ENCODE peak calls at places on chromosomes 5 and 9, in nine cellular contexts. J, H, E, R, G, B, L, P and M are unnamed samples.

GRCh38 chr5:133373121-133373870 is 239.0 kb downstream of the FSTL4 start:
- DNase-seq in J (no peak), H (no peak), E (no peak), R (no peak), G (no peak), B (no peak), L (no peak), P (no peak), M (no peak)

GRCh38 chr5:148956632-148957385 is 106.1 kb downstream of the SH3TC2 start:
- DNase-seq in J (no peak), H (no peak), E (no peak), R (no peak), G (no peak), B (no peak), L (no peak), P (peak; percentile 71), M (no peak)

GRCh38 chr5:142958933-142959682 is 188.9 kb downstream of the ARHGAP26 start:
- DNase-seq in J (peak; percentile 35), H (no peak), E (no peak), R (no peak), G (no peak), B (no peak), L (no peak), P (no peak), M (no peak)

GRCh38 chr9:83199240-83199639 is 136.3 kb upstream of the RASEF start:
- DNase-seq in J (peak; percentile 84), H (peak; percentile 60), E (no peak), R (no peak), G (peak; percentile 29), B (no peak), L (no peak), P (peak; percentile 37), M (no peak)

GRCh38 chr5:164680812-164681211 is 1175.4 kb downstream of the MAT2B start:
- DNase-seq in J (no peak), H (no peak), E (no peak), R (no peak), G (no peak), B (no peak), L (no peak), P (no peak), M (no peak)

GRCh38 chr9:121612511-121612998 is 38.9 kb upstream of the DAB2IP start:
- DNase-seq in J (no peak), H (no peak), E (no peak), R (no peak), G (peak; percentile 53), B (no peak), L (no peak), P (no peak), M (no peak)

GRCh38 chr5:10604975-10605374 is 41.1 kb downstream of the ANKRD33B start:
- DNase-seq in J (no peak), H (no peak), E (no peak), R (no peak), G (no peak), B (no peak), L (no peak), P (no peak), M (no peak)

GRCh38 chr9:116855881-116856662 is 169.0 kb downstream of the TRIM32 start:
- DNase-seq in J (peak; percentile 82), H (no peak), E (no peak), R (no peak), G (no peak), B (no peak), L (no peak), P (no peak), M (no peak)

GRCh38 chr5:133245191-133246052 is 193.6 kb downstream of the HSPA4 start:
- DNase-seq in J (no peak), H (peak; percentile 96), E (no peak), R (peak; percentile 82), G (no peak), B (no peak), L (no peak), P (peak; percentile 77), M (no peak)

GRCh38 chr5:65172486-65173129 is 309.1 kb downstream of the ADAMTS6 start:
- DNase-seq in J (no peak), H (peak; percentile 82), E (peak; percentile 17), R (peak; percentile 83), G (no peak), B (peak; percentile 48), L (no peak), P (no peak), M (no peak)

GRCh38 chr5:175207321-175208040 is 236.5 kb downstream of the DRD1 start:
- DNase-seq in J (no peak), H (no peak), E (no peak), R (no peak), G (no peak), B (no peak), L (no peak), P (no peak), M (no peak)

GRCh38 chr5:95382843-95383242 is 8.3 kb upstream of the FAM81B start:
- DNase-seq in J (no peak), H (no peak), E (no peak), R (no peak), G (peak; percentile 59), B (no peak), L (no peak), P (no peak), M (no peak)

GRCh38 chr5:97231025-97231636 is 48.1 kb upstream of the RIOK2 start:
- DNase-seq in J (peak; percentile 41), H (peak; percentile 86), E (no peak), R (peak; percentile 10), G (peak; percentile 69), B (peak; percentile 20), L (no peak), P (peak; percentile 62), M (no peak)

GRCh38 chr9:27400334-27400875 is 103.5 kb upstream of the EQTN start:
- DNase-seq in J (no peak), H (no peak), E (no peak), R (no peak), G (no peak), B (no peak), L (no peak), P (no peak), M (no peak)

GRCh38 chr9:121842612-121842978 is 191.2 kb downstream of the DAB2IP start:
- DNase-seq in J (no peak), H (peak; percentile 60), E (no peak), R (no peak), G (no peak), B (no peak), L (no peak), P (no peak), M (no peak)

GRCh38 chr5:58786035-58786434 is 203.2 kb downstream of the RAB3C start:
- DNase-seq in J (no peak), H (no peak), E (no peak), R (no peak), G (no peak), B (no peak), L (no peak), P (no peak), M (no peak)

GRCh38 chr5:3077684-3078083 is 326.2 kb upstream of the IRX2 start:
- DNase-seq in J (no peak), H (no peak), E (no peak), R (no peak), G (no peak), B (no peak), L (no peak), P (no peak), M (no peak)

GRCh38 chr5:56264417-56265025 is 31.4 kb upstream of the ANKRD55 start:
- DNase-seq in J (peak; percentile 25), H (peak; percentile 41), E (no peak), R (no peak), G (peak; percentile 60), B (no peak), L (peak; percentile 3), P (peak; percentile 64), M (no peak)

GRCh38 chr5:96662725-96663513 is 743 bp downstream of the CAST start:
- DNase-seq in J (peak; percentile 70), H (peak; percentile 92), E (peak; percentile 91), R (peak; percentile 83), G (peak; percentile 95), B (peak; percentile 50), L (peak; percentile 82), P (peak; percentile 98), M (peak; percentile 57)

GRCh38 chr5:180085837-180086236 is 14.3 kb upstream of the RNF130 start:
- DNase-seq in J (no peak), H (no peak), E (no peak), R (no peak), G (peak; percentile 41), B (no peak), L (no peak), P (no peak), M (no peak)

GRCh38 chr9:113387560-113388230 is 10.9 kb upstream of the HDHD3 start:
- DNase-seq in J (no peak), H (no peak), E (no peak), R (no peak), G (no peak), B (no peak), L (no peak), P (no peak), M (no peak)

GRCh38 chr5:118698774-118699173 is 289.6 kb downstream of the DTWD2 start:
- DNase-seq in J (no peak), H (no peak), E (no peak), R (no peak), G (peak; percentile 1), B (no peak), L (no peak), P (peak; percentile 14), M (no peak)

GRCh38 chr9:113653746-113654604 is 190.4 kb downstream of the RGS3 start:
- DNase-seq in J (no peak), H (no peak), E (no peak), R (no peak), G (no peak), B (no peak), L (no peak), P (no peak), M (no peak)

GRCh38 chr5:136022965-136023364 is 5.8 kb upstream of the TGFBI start:
- DNase-seq in J (no peak), H (no peak), E (no peak), R (no peak), G (no peak), B (no peak), L (no peak), P (no peak), M (no peak)

GRCh38 chr5:68246802-68247201 is 31.2 kb downstream of the PIK3R1 start:
- DNase-seq in J (no peak), H (no peak), E (no peak), R (no peak), G (no peak), B (no peak), L (no peak), P (no peak), M (no peak)

GRCh38 chr5:167804512-167805220 is 486.8 kb upstream of the WWC1 start:
- DNase-seq in J (no peak), H (no peak), E (no peak), R (no peak), G (no peak), B (no peak), L (no peak), P (no peak), M (no peak)

GRCh38 chr5:53922508-53923498 is 362.4 kb downstream of the NDUFS4 start:
- DNase-seq in J (peak; percentile 92), H (no peak), E (no peak), R (no peak), G (no peak), B (no peak), L (no peak), P (no peak), M (no peak)

GRCh38 chr5:56177134-56177533 is 56.0 kb downstream of the ANKRD55 start:
- DNase-seq in J (no peak), H (no peak), E (no peak), R (no peak), G (no peak), B (no peak), L (no peak), P (no peak), M (no peak)

GRCh38 chr9:131432050-131432449 is 38.2 kb downstream of the PRRC2B start:
- DNase-seq in J (no peak), H (no peak), E (no peak), R (no peak), G (no peak), B (no peak), L (no peak), P (no peak), M (no peak)

GRCh38 chr5:149826574-149826973 is 96.5 kb downstream of the PPARGC1B start:
- DNase-seq in J (no peak), H (no peak), E (no peak), R (no peak), G (no peak), B (no peak), L (no peak), P (no peak), M (no peak)

GRCh38 chr5:146716636-146717035 is 161.9 kb downstream of the PPP2R2B start:
- DNase-seq in J (no peak), H (no peak), E (no peak), R (no peak), G (no peak), B (no peak), L (no peak), P (no peak), M (no peak)